ENCODE peak calls at places on chromosome 4, in nine cellular contexts. T is activated CD4-positive, alpha-beta T cell treated with anti-CD3 and anti-CD28 coated beads, Interleukin-2, amount 50 U/mL, for 4 hours; P is CD4-positive, alpha-beta T cell; A is osteocyte; B is hippocampal formation; S is CD8-positive, alpha-beta T cell; Q is hepatic stellate cell; Z is NCI-H1092 treated with DMSO at 0.1 percent for 48 hours; J is progenitor cell of endocrine pancreas. H is an unnamed sample.

GRCh38 chr4:119977135-119977534 is 89.5 kb downstream of the MAD2L1 start:
- DNase-seq in Z (no peak), B (no peak), S (no peak), Q (no peak), P (no peak), J (no peak), T (no peak), A (no peak), H (no peak)

GRCh38 chr4:153294631-153295030 is 49.9 kb upstream of the MND1 start:
- DNase-seq in J (no peak), T (no peak), Q (no peak), A (no peak), B (no peak), S (no peak), P (no peak), Z (no peak), H (no peak)

GRCh38 chr4:153916273-153916755 is 127.4 kb upstream of the SFRP2 start:
- DNase-seq in S (no peak), Z (no peak), T (no peak), B (no peak), P (no peak), A (no peak), J (no peak), Q (no peak), H (no peak)

GRCh38 chr4:163071308-163071707 is 95.4 kb downstream of the NAF1 start:
- DNase-seq in S (no peak), P (no peak), A (no peak), B (no peak), J (no peak), T (no peak), Q (no peak), Z (no peak), H (no peak)

GRCh38 chr4:153489856-153490558 is 23.8 kb downstream of the TMEM131L start:
- DNase-seq in J (no peak), Q (no peak), S (no peak), Z (no peak), B (no peak), T (no peak), P (no peak), A (no peak), H (no peak)

GRCh38 chr4:10160280-10160856 is 43.8 kb upstream of the WDR1 start:
- DNase-seq in P (no peak), A (no peak), J (no peak), Z (no peak), B (peak), S (no peak), T (no peak), Q (peak), H (no peak)

GRCh38 chr4:7392438-7393374 is 42.0 kb downstream of the PSAPL1 start:
- DNase-seq in S (no peak), P (no peak), A (peak), J (no peak), Z (no peak), T (no peak), Q (peak), B (no peak), H (no peak)

GRCh38 chr4:179415842-179416223 is 1973.6 kb upstream of the AGA start:
- DNase-seq in J (no peak), B (no peak), A (no peak), P (no peak), Q (no peak), T (no peak), Z (peak), S (no peak), H (no peak)

GRCh38 chr4:148344382-148344781 is 97.8 kb downstream of the NR3C2 start:
- DNase-seq in S (no peak), P (no peak), T (no peak), Q (no peak), A (no peak), B (no peak), J (no peak), Z (no peak), H (no peak)

GRCh38 chr4:2047031-2047660 is 12.0 kb upstream of the NAT8L start:
- DNase-seq in S (no peak), Z (no peak), Q (no peak), B (no peak), A (peak), T (no peak), J (no peak), P (no peak), H (no peak)

GRCh38 chr4:159455675-159456235 is 352.9 kb downstream of the RAPGEF2 start:
- DNase-seq in A (no peak), Z (peak), J (no peak), P (no peak), B (peak), Q (peak), T (no peak), S (no peak), H (no peak)

GRCh38 chr4:45442466-45442865 is 681.4 kb downstream of the GABRG1 start:
- DNase-seq in T (no peak), Z (no peak), Q (no peak), J (no peak), A (no peak), S (no peak), B (no peak), P (no peak), H (no peak)

GRCh38 chr4:2417196-2417764 is 1.2 kb downstream of the ZFYVE28 start:
- DNase-seq in T (no peak), J (no peak), S (no peak), P (no peak), Q (no peak), B (no peak), A (no peak), Z (no peak), H (no peak)

GRCh38 chr4:54282837-54283236 is 53.7 kb downstream of the PDGFRA start:
- DNase-seq in Q (no peak), P (no peak), Z (no peak), B (no peak), S (no peak), T (no peak), A (no peak), J (no peak), H (no peak)

GRCh38 chr4:3423952-3424351 is 17.8 kb upstream of the HGFAC start:
- DNase-seq in Q (no peak), P (no peak), A (no peak), S (no peak), B (no peak), T (no peak), Z (no peak), J (no peak), H (no peak)

GRCh38 chr4:73836373-73837269 is at the start of gene CXCL6:
- DNase-seq in Z (no peak), A (peak), T (no peak), J (peak), S (no peak), P (no peak), B (no peak), Q (no peak), H (peak)

GRCh38 chr4:4764506-4764905 is 95.0 kb upstream of the MSX1 start:
- DNase-seq in Z (no peak), Q (no peak), A (no peak), T (no peak), P (no peak), J (no peak), B (no peak), S (no peak), H (no peak)